ENCODE peak calls at places on chromosomes 16 and 17, in ten cellular contexts. P is body of pancreas; L is A549; T is CD4-positive, CD25-positive, alpha-beta regulatory T cell; V is heart right ventricle; G is left lung; D is aorta; R is pancreas; A is heart left ventricle; S is naive thymus-derived CD4-positive, alpha-beta T cell. Y is an unnamed sample.
A peak's percentile ranks its signal among the peaks of the same experiment; 100 is the strongest.

GRCh38 chr17:10270258-10270657 is 71.9 kb upstream of the GAS7 start:
- ATAC-seq in D (no peak), L (no peak), R (no peak), A (peak; percentile 56), S (no peak), P (no peak), T (no peak), G (peak; percentile 32), V (peak; percentile 66), Y (peak; percentile 67)

GRCh38 chr16:89925596-89926079 is 2.5 kb downstream of the TUBB3 start:
- ATAC-seq in G (peak; percentile 0), D (no peak), L (peak; percentile 0), R (peak; percentile 26), P (peak; percentile 7), A (no peak), T (no peak), S (no peak), V (no peak), Y (no peak)

GRCh38 chr16:64543401-64543800 is 578.5 kb downstream of the CDH11 start:
- ATAC-seq in D (no peak), R (no peak), T (no peak), V (no peak), G (no peak), L (no peak), P (no peak), S (no peak), A (no peak), Y (no peak)

GRCh38 chr16:89922884-89923639 is at the start of gene TUBB3:
- ATAC-seq in D (peak; percentile 40), T (no peak), L (peak; percentile 24), P (peak; percentile 42), R (peak; percentile 32), G (peak; percentile 56), A (peak; percentile 54), S (peak; percentile 31), V (peak; percentile 56), Y (peak; percentile 56)

GRCh38 chr17:56290486-56291118 is 137.3 kb downstream of the ANKFN1 start:
- ATAC-seq in L (no peak), P (no peak), R (no peak), S (no peak), G (peak; percentile 82), T (no peak), V (no peak), D (no peak), A (no peak), Y (no peak)

GRCh38 chr16:49987381-49987780 is 37.6 kb upstream of the CNEP1R1 start:
- ATAC-seq in L (no peak), R (no peak), D (no peak), A (no peak), G (no peak), T (no peak), P (no peak), V (no peak), S (no peak), Y (no peak)

GRCh38 chr17:55437165-55437605 is 15.6 kb upstream of the MMD start:
- ATAC-seq in V (peak; percentile 35), A (no peak), S (no peak), R (no peak), D (no peak), G (peak; percentile 14), T (no peak), P (no peak), L (no peak), Y (no peak)

GRCh38 chr17:80811181-80812105 is 180.2 kb upstream of the CHMP6 start:
- ATAC-seq in A (no peak), T (no peak), V (no peak), R (no peak), P (no peak), S (peak; percentile 31), D (no peak), L (no peak), G (no peak), Y (no peak)

GRCh38 chr17:73348018-73348823 is 36.4 kb upstream of the CDC42EP4 start:
- ATAC-seq in T (no peak), R (no peak), P (no peak), V (no peak), G (no peak), L (no peak), S (no peak), D (no peak), A (no peak), Y (no peak)
- H3K27ac ChIP-seq in T (no peak overlapping the region), R (no peak overlapping the region), P (no peak overlapping the region), V (no peak overlapping the region), G (no peak overlapping the region), L (no peak overlapping the region), S (no peak overlapping the region), D (no peak overlapping the region), A (no peak overlapping the region), Y (peak overlapping the region; percentile 68)

GRCh38 chr16:4947722-4948503 is 10.2 kb upstream of the SEC14L5 start:
- ATAC-seq in A (no peak), L (no peak), S (no peak), V (no peak), D (no peak), R (no peak), G (no peak), P (no peak), T (no peak), Y (no peak)
- H3K27ac ChIP-seq in A (no peak overlapping the region), L (peak overlapping the region; percentile 16), S (no peak overlapping the region), V (no peak overlapping the region), D (no peak overlapping the region), R (no peak overlapping the region), G (no peak overlapping the region), P (no peak overlapping the region), T (no peak overlapping the region), Y (peak overlapping the region; percentile 15)

GRCh38 chr16:887846-888245 is 82.9 kb downstream of the LMF1 start:
- ATAC-seq in S (no peak), D (no peak), P (no peak), V (no peak), T (no peak), G (no peak), A (no peak), L (no peak), R (no peak), Y (no peak)
- H3K27ac ChIP-seq in S (no peak overlapping the region), D (no peak overlapping the region), P (no peak overlapping the region), V (no peak overlapping the region), T (no peak overlapping the region), G (no peak overlapping the region), A (no peak overlapping the region), L (no peak overlapping the region), R (no peak overlapping the region), Y (no peak overlapping the region)

GRCh38 chr17:882827-883585 is 96.6 kb downstream of the NXN start:
- ATAC-seq in A (peak; percentile 87), D (peak; percentile 42), S (no peak), V (peak; percentile 75), G (peak; percentile 9), L (no peak), P (peak; percentile 74), R (peak; percentile 65), T (no peak), Y (peak; percentile 43)
- H3K27ac ChIP-seq in A (peak overlapping the region; percentile 76), D (no peak overlapping the region), S (no peak overlapping the region), V (peak overlapping the region; percentile 81), G (peak overlapping the region; percentile 27), L (no peak overlapping the region), P (peak overlapping the region; percentile 86), R (peak overlapping the region; percentile 88), T (no peak overlapping the region), Y (peak overlapping the region; percentile 84)

DNA sequence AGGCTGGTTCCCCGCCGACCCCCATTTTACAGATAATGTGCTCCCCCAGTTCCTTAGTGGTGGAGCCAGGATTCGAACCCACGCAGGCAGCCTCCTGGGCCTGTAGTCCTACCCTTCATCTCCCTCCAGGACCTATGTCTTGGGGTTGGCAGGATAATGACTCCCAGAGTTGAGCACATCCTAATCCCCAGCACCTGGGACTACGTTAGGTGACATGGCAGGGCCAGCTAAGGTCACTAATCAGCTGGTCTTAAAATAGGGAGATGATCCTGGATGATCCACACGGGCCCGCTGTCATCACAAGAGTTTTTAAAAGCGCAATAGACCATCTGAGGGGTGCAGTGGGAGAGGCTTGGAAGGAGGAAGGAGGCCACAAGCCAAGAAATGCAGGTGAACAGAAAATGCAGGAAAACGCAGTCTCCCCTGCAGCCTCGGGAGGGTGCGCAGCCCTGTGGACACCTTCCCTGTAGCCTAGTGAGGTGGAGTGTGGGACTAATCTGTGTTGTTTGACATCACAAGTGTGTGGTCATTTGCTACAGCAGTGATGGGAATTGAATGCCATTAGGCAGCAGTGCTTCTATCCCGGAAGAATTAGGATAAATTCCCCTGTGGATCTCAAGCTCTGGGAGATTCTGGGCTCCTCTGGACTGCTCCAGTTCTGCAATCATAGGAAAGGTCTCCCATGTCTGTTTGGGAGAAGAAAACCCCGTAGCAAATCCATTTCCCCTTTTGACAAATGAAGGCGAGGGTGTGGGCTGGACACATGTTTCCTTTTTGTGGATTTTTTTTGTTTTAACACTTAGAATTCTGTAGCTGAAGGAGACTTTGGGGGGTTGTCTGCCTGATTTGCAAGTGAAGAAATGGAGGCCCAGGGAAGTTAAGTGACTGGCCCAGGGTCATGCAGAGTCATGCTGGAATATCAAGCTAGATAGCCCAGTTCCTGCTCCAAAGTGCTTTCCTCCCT is 297.8 kb downstream of the SEC14L1 start:
- ATAC-seq in G (no peak), S (no peak), P (no peak), V (no peak), T (no peak), A (no peak), R (no peak), L (no peak), D (no peak), Y (no peak)
- H3K27ac ChIP-seq in G (no peak overlapping the region), S (peak overlapping the region; percentile 92), P (no peak overlapping the region), V (peak overlapping the region; percentile 40), T (peak overlapping the region; percentile 96), A (peak overlapping the region; percentile 91), R (no peak overlapping the region), L (no peak overlapping the region), D (no peak overlapping the region), Y (no peak overlapping the region)

GRCh38 chr17:14738652-14738988 is 437.7 kb downstream of the HS3ST3B1 start:
- ATAC-seq in A (peak; percentile 24), S (no peak), P (no peak), D (no peak), T (no peak), L (peak; percentile 48), G (peak; percentile 15), V (no peak), R (no peak), Y (no peak)
- H3K27ac ChIP-seq in A (peak overlapping the region; percentile 33), S (no peak overlapping the region), P (peak overlapping the region; percentile 39), D (no peak overlapping the region), T (no peak overlapping the region), L (peak overlapping the region; percentile 90), G (no peak overlapping the region), V (no peak overlapping the region), R (peak overlapping the region; percentile 71), Y (no peak overlapping the region)

GRCh38 chr16:23861874-23862273 is 26.1 kb downstream of the PRKCB start:
- ATAC-seq in P (no peak), S (no peak), D (no peak), A (no peak), T (no peak), G (no peak), R (no peak), V (no peak), L (no peak), Y (no peak)
- H3K27ac ChIP-seq in P (no peak overlapping the region), S (no peak overlapping the region), D (no peak overlapping the region), A (no peak overlapping the region), T (no peak overlapping the region), G (no peak overlapping the region), R (no peak overlapping the region), V (no peak overlapping the region), L (no peak overlapping the region), Y (no peak overlapping the region)

GRCh38 chr17:51908841-51909537 is 249.5 kb downstream of the CA10 start:
- ATAC-seq in S (no peak), A (no peak), V (no peak), D (no peak), R (no peak), G (no peak), P (no peak), L (no peak), T (no peak), Y (no peak)
- H3K27ac ChIP-seq in S (no peak overlapping the region), A (no peak overlapping the region), V (no peak overlapping the region), D (no peak overlapping the region), R (no peak overlapping the region), G (no peak overlapping the region), P (no peak overlapping the region), L (no peak overlapping the region), T (no peak overlapping the region), Y (no peak overlapping the region)

GRCh38 chr17:48627242-48627597 is 1.1 kb upstream of the HOXB9 start:
- ATAC-seq in R (no peak), D (no peak), G (no peak), S (no peak), V (no peak), T (no peak), P (no peak), L (no peak), A (no peak), Y (no peak)
- H3K27ac ChIP-seq in R (no peak overlapping the region), D (no peak overlapping the region), G (no peak overlapping the region), S (no peak overlapping the region), V (no peak overlapping the region), T (no peak overlapping the region), P (no peak overlapping the region), L (peak overlapping the region; percentile 89), A (no peak overlapping the region), Y (no peak overlapping the region)

Y was measured in gastroesophageal sphincter.